ENCODE peak calls at places on chromosomes 2 and 18, in five cellular contexts. Y is AG08395; C is upper lobe of right lung; R is nephron progenitor cell; Q is activated CD4-positive, alpha-beta T cell treated with anti-CD3 and anti-CD28 coated beads, Interleukin-2, amount 10 ng/mL, durations not matched to agents 7 days and 5 days. P is an unnamed sample.

GRCh38 chr18:67379991-67380390 is 136.5 kb downstream of the DSEL start:
- DNase-seq in Y (no peak), C (no peak), R (no peak), Q (no peak), P (no peak)

GRCh38 chr2:100881629-100882028 is 61.7 kb downstream of the NPAS2 start:
- DNase-seq in Y (no peak), C (no peak), R (no peak), Q (no peak), P (no peak)

GRCh38 chr2:223270538-223270937 is 218.5 kb downstream of the KCNE4 start:
- DNase-seq in Y (no peak), C (no peak), R (no peak), Q (no peak), P (no peak)

GRCh38 chr2:107325983-107326786 is 440.2 kb upstream of the ST6GAL2 start:
- DNase-seq in Y (no peak), C (no peak), R (no peak), Q (no peak), P (no peak)

GRCh38 chr2:15643791-15644588 is 52.3 kb downstream of the DDX1 start:
- DNase-seq in Y (no peak), C (no peak), R (no peak), Q (no peak), P (no peak)

GRCh38 chr2:28164280-28164801 is 228.3 kb upstream of the FOSL2 start:
- DNase-seq in Y (peak; percentile 32), C (no peak), R (no peak), Q (no peak), P (no peak)

GRCh38 chr18:78636260-78636659 is 343.4 kb upstream of the SALL3 start:
- DNase-seq in Y (no peak), C (no peak), R (no peak), Q (no peak), P (no peak)

GRCh38 chr2:17300141-17300540 is 218.1 kb downstream of the RAD51AP2 start:
- DNase-seq in Y (peak; percentile 17), C (no peak), R (no peak), Q (no peak), P (no peak)

GRCh38 chr2:154238252-154238651 is 366.5 kb downstream of the GALNT13 start:
- DNase-seq in Y (no peak), C (no peak), R (no peak), Q (no peak), P (no peak)

GRCh38 chr2:177038772-177039484 is 173.7 kb upstream of the HNRNPA3 start:
- DNase-seq in Y (no peak), C (no peak), R (peak; percentile 6), Q (no peak), P (no peak)

P was measured in central memory CD4-positive, alpha-beta T cell.